ENCODE peak calls at places on chromosome 6, in seven cellular contexts. One of them, this sample, is unnamed.

GRCh38 chr6:4848382-4849068 is 72.3 kb downstream of the CDYL start:
- DNase-seq in astrocyte of the cerebellum: no peak
- DNase-seq in stimulated activated CD4-positive, alpha-beta T cell treated with anti-CD3 and anti-CD28 coated beads, Interleukin-1b, Interleukin-23, amount 100 ng/mL, for 4 hours: no peak
- DNase-seq in glomerular endothelial cell: peak
- DNase-seq in CD8-positive, alpha-beta T cell: no peak
- DNase-seq in Ammon's horn: no peak
- DNase-seq in HT-29: peak
- DNase-seq in this sample: no peak

GRCh38 chr6:2518029-2518428 is 232.7 kb downstream of the MYLK4 start:
- DNase-seq in Ammon's horn: no peak
- DNase-seq in glomerular endothelial cell: no peak
- DNase-seq in CD8-positive, alpha-beta T cell: no peak
- DNase-seq in stimulated activated CD4-positive, alpha-beta T cell treated with anti-CD3 and anti-CD28 coated beads, Interleukin-1b, Interleukin-23, amount 100 ng/mL, for 4 hours: no peak
- DNase-seq in astrocyte of the cerebellum: no peak
- DNase-seq in HT-29: no peak
- DNase-seq in this sample: no peak

GRCh38 chr6:107870379-107870778 is 46.3 kb upstream of the SCML4 start:
- DNase-seq in astrocyte of the cerebellum: no peak
- DNase-seq in stimulated activated CD4-positive, alpha-beta T cell treated with anti-CD3 and anti-CD28 coated beads, Interleukin-1b, Interleukin-23, amount 100 ng/mL, for 4 hours: no peak
- DNase-seq in HT-29: no peak
- DNase-seq in glomerular endothelial cell: no peak
- DNase-seq in CD8-positive, alpha-beta T cell: no peak
- DNase-seq in Ammon's horn: no peak
- DNase-seq in this sample: no peak

GRCh38 chr6:145544514-145544913 is 190.8 kb downstream of the EPM2A start:
- DNase-seq in HT-29: no peak
- DNase-seq in CD8-positive, alpha-beta T cell: no peak
- DNase-seq in stimulated activated CD4-positive, alpha-beta T cell treated with anti-CD3 and anti-CD28 coated beads, Interleukin-1b, Interleukin-23, amount 100 ng/mL, for 4 hours: no peak
- DNase-seq in astrocyte of the cerebellum: no peak
- DNase-seq in glomerular endothelial cell: no peak
- DNase-seq in Ammon's horn: no peak
- DNase-seq in this sample: no peak

GRCh38 chr6:109241199-109241598 is 141.1 kb downstream of the CD164 start:
- DNase-seq in HT-29: no peak
- DNase-seq in Ammon's horn: no peak
- DNase-seq in CD8-positive, alpha-beta T cell: no peak
- DNase-seq in glomerular endothelial cell: no peak
- DNase-seq in astrocyte of the cerebellum: no peak
- DNase-seq in stimulated activated CD4-positive, alpha-beta T cell treated with anti-CD3 and anti-CD28 coated beads, Interleukin-1b, Interleukin-23, amount 100 ng/mL, for 4 hours: no peak
- DNase-seq in this sample: no peak

GRCh38 chr6:161273356-161273751 is 507 bp downstream of the AGPAT4 start:
- DNase-seq in Ammon's horn: peak
- DNase-seq in CD8-positive, alpha-beta T cell: peak
- DNase-seq in astrocyte of the cerebellum: no peak
- DNase-seq in stimulated activated CD4-positive, alpha-beta T cell treated with anti-CD3 and anti-CD28 coated beads, Interleukin-1b, Interleukin-23, amount 100 ng/mL, for 4 hours: peak
- DNase-seq in glomerular endothelial cell: peak
- DNase-seq in HT-29: peak
- DNase-seq in this sample: peak

GRCh38 chr6:107731422-107732319 is 92.4 kb downstream of the SCML4 start:
- DNase-seq in CD8-positive, alpha-beta T cell: peak
- DNase-seq in HT-29: no peak
- DNase-seq in stimulated activated CD4-positive, alpha-beta T cell treated with anti-CD3 and anti-CD28 coated beads, Interleukin-1b, Interleukin-23, amount 100 ng/mL, for 4 hours: no peak
- DNase-seq in Ammon's horn: no peak
- DNase-seq in astrocyte of the cerebellum: no peak
- DNase-seq in glomerular endothelial cell: no peak
- DNase-seq in this sample: no peak

GRCh38 chr6:43860285-43860684 is 90.3 kb downstream of the VEGFA start:
- DNase-seq in HT-29: no peak
- DNase-seq in CD8-positive, alpha-beta T cell: no peak
- DNase-seq in Ammon's horn: no peak
- DNase-seq in glomerular endothelial cell: no peak
- DNase-seq in astrocyte of the cerebellum: no peak
- DNase-seq in stimulated activated CD4-positive, alpha-beta T cell treated with anti-CD3 and anti-CD28 coated beads, Interleukin-1b, Interleukin-23, amount 100 ng/mL, for 4 hours: no peak
- DNase-seq in this sample: no peak

GRCh38 chr6:150006961-150007464 is 18.3 kb downstream of the RAET1L start:
- DNase-seq in Ammon's horn: no peak
- DNase-seq in CD8-positive, alpha-beta T cell: peak
- DNase-seq in stimulated activated CD4-positive, alpha-beta T cell treated with anti-CD3 and anti-CD28 coated beads, Interleukin-1b, Interleukin-23, amount 100 ng/mL, for 4 hours: no peak
- DNase-seq in astrocyte of the cerebellum: no peak
- DNase-seq in HT-29: peak
- DNase-seq in glomerular endothelial cell: no peak
- DNase-seq in this sample: no peak

GRCh38 chr6:100420711-100421110 is 44.0 kb downstream of the SIM1 start:
- DNase-seq in astrocyte of the cerebellum: no peak
- DNase-seq in glomerular endothelial cell: no peak
- DNase-seq in stimulated activated CD4-positive, alpha-beta T cell treated with anti-CD3 and anti-CD28 coated beads, Interleukin-1b, Interleukin-23, amount 100 ng/mL, for 4 hours: no peak
- DNase-seq in Ammon's horn: no peak
- DNase-seq in CD8-positive, alpha-beta T cell: no peak
- DNase-seq in HT-29: no peak
- DNase-seq in this sample: no peak

This sample was measured in retinal pigment epithelial cell.